ENCODE peak calls at places on chromosomes 2 and 18, in four cellular contexts. L is GM12878, D is HepG2, K is HCT116. S is an unnamed sample.

GRCh38 chr2:70340921-70341765 is 39.3 kb upstream of the FAM136A start:
- DNase-seq in L (no peak), K (peak; percentile 59), D (peak; percentile 62), S (peak; percentile 76)

GRCh38 chr18:37778417-37779165 is 213.0 kb upstream of the CELF4 start:
- DNase-seq in D (peak; percentile 37), L (no peak), K (peak; percentile 13), S (peak; percentile 78)

GRCh38 chr18:8705280-8705940 is at the start of gene MTCL1:
- DNase-seq in D (no peak), K (no peak), L (no peak), S (peak; percentile 89)

GRCh38 chr2:175205523-175205922 is 24.0 kb upstream of the ATP5MC3 start:
- DNase-seq in D (no peak), K (no peak), L (no peak), S (no peak)

GRCh38 chr2:238104521-238105311 is 4.6 kb downstream of the ESPNL start:
- DNase-seq in L (no peak), K (no peak), D (no peak), S (peak; percentile 24)

GRCh38 chr2:138902239-138902871 is 122.2 kb upstream of the NXPH2 start:
- DNase-seq in K (no peak), L (no peak), D (no peak), S (no peak)

GRCh38 chr2:219567791-219568361 is 3.5 kb downstream of the OBSL1 start:
- DNase-seq in D (no peak), L (no peak), K (no peak), S (no peak)

GRCh38 chr18:13136689-13137040 is 81.9 kb upstream of the LDLRAD4 start:
- DNase-seq in K (no peak), L (no peak), D (no peak), S (peak; percentile 82)

GRCh38 chr2:219433666-219434467 is 776 bp upstream of the SPEG start:
- DNase-seq in D (peak; percentile 35), K (peak; percentile 69), L (no peak), S (peak; percentile 39)

GRCh38 chr18:10367846-10368245 is 86.6 kb upstream of the APCDD1 start:
- DNase-seq in D (no peak), L (no peak), K (no peak), S (no peak)

GRCh38 chr2:120260736-120261135 is 8.1 kb downstream of the RALB start:
- DNase-seq in K (no peak), L (no peak), D (no peak), S (no peak)

GRCh38 chr18:23719634-23720201 is 30.5 kb downstream of the LAMA3 start:
- DNase-seq in K (peak; percentile 87), D (peak; percentile 49), L (no peak), S (no peak)

GRCh38 chr18:1412660-1413659 is 508.3 kb downstream of the ADCYAP1 start:
- DNase-seq in D (no peak), K (no peak), L (no peak), S (no peak)

GRCh38 chr2:217972490-217972889 is 30.3 kb downstream of the TNS1 start:
- DNase-seq in K (no peak), L (no peak), D (no peak), S (no peak)

GRCh38 chr2:152406836-152407161 is 71.8 kb downstream of the FMNL2 start:
- DNase-seq in D (no peak), L (no peak), K (no peak), S (no peak)

GRCh38 chr2:66498597-66498910 is 63.6 kb downstream of the MEIS1 start:
- DNase-seq in K (no peak), D (no peak), L (no peak), S (no peak)

GRCh38 chr18:67525328-67526110 is 9.0 kb upstream of the DSEL start:
- DNase-seq in L (no peak), D (peak; percentile 36), K (no peak), S (no peak)

GRCh38 chr2:239829326-239829725 is 195.8 kb downstream of the NDUFA10 start:
- DNase-seq in L (no peak), D (no peak), K (no peak), S (peak; percentile 1)

GRCh38 chr2:160157861-160158813 is 41.9 kb downstream of the ITGB6 start:
- DNase-seq in L (no peak), D (no peak), K (no peak), S (peak; percentile 16)

GRCh38 chr18:44851806-44852205 is 171.1 kb downstream of the SETBP1 start:
- DNase-seq in K (no peak), L (no peak), D (no peak), S (no peak)

DNA sequence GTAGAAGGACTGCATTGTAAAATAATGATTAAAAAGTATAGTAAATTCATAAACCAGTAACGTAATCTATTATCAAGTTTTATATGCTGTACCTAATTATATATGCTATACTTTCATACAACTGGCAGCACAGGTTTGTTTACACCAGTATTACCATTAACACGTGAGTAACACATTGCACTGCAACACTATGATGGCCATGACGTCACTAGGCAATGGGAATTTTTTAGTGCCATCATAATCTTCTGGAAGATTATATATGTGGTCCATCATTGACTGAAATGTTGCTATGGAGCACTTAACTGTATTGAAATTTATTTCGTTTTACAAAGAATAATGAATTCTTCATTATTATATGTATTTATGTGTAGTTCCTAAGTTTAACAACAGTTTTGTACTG is 45.9 kb downstream of the FAM171B start:
- DNase-seq in D (no peak), L (no peak), K (no peak), S (no peak)
- TF ChIP-seq YY1 in D (no peak), L (no peak), K (no peak), S (no peak)

GRCh38 chr2:202185816-202186221 is 52.6 kb downstream of the SUMO1 start:
- DNase-seq in D (peak; percentile 15), K (no peak), L (no peak), S (no peak)
- TF ChIP-seq REST in D (no peak), K (no peak), L (no peak), S (no peak)

DNA sequence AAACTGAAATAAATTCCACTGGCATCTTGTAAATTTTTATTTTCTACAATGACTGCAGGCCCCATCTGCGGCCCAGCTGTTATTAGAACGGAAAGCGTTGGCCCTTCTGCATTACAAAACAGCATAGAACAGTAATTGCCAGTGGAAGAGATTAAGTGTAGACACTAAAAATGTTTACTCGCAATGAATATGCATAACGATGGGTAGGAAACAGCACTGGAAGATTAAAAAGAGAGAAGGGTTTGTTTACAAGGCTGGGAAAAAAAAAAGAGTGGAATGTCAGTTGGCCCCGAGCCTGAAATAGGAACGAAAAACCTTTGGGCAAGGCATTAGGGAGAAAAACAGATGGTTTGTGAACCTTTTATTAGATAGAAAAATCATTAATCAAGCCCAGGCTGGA is 275.9 kb upstream of the TCF4 start:
- DNase-seq in L (no peak), D (no peak), K (no peak), S (peak; percentile 39)
- TF ChIP-seq MAX in L (no peak), D (no peak), K (no peak), S (no peak)

GRCh38 chr18:26818461-26818860 is 47.0 kb downstream of the AQP4 start:
- DNase-seq in D (no peak), K (no peak), L (no peak), S (no peak)

GRCh38 chr18:26812462-26812861 is 53.0 kb downstream of the AQP4 start:
- DNase-seq in K (no peak), D (no peak), L (no peak), S (no peak)

DNA sequence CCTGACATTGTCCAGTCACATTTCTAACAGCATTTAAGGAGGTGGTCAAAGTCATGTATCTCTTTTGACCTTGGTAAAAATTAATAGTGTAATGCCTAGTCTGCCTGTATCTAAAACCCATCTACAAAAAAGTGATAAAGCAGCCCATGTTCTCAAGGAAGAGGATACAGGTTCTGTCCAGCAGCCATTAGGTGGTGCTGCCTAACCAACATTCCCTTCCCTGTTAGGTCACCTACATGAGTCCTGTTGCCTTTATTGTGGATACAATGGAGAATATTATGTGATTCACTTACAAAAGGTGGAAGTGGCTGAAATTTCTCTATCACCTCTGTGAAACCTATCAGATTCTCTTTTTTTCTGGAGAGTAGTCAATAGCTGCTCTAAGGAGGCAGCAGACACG is 52.5 kb downstream of the AQP4 start:
- DNase-seq in L (peak; percentile 16), K (peak; percentile 44), D (peak; percentile 56), S (peak; percentile 50)
- TF ChIP-seq YY1 in L (peak; percentile 22), K (no peak), D (no peak), S (no peak)